ENCODE peak calls at places on chromosomes 12 and 14, in four cellular contexts. One of them, this sample, is unnamed.

GRCh38 chr14:66610154-66610563 is 102.2 kb downstream of the GPHN start:
- DNase-seq in transverse colon: no peak
- DNase-seq in A549: peak
- DNase-seq in mesenchymal stem cell: peak
- DNase-seq in this sample: no peak

GRCh38 chr12:26125451-26126339 is 858 bp upstream of the BHLHE41 start:
- DNase-seq in transverse colon: peak
- DNase-seq in A549: peak
- DNase-seq in mesenchymal stem cell: peak
- DNase-seq in this sample: peak

GRCh38 chr12:49809369-49810158 is 18.6 kb downstream of the NCKAP5L start:
- DNase-seq in transverse colon: no peak
- DNase-seq in A549: no peak
- DNase-seq in mesenchymal stem cell: peak
- DNase-seq in this sample: peak

GRCh38 chr14:96103075-96103474 is 63.9 kb downstream of the C14orf132 start:
- DNase-seq in transverse colon: no peak
- DNase-seq in A549: no peak
- DNase-seq in mesenchymal stem cell: no peak
- DNase-seq in this sample: no peak

GRCh38 chr14:103561381-103562134 is 899 bp downstream of the BAG5 start:
- DNase-seq in transverse colon: no peak
- DNase-seq in A549: no peak
- DNase-seq in mesenchymal stem cell: peak
- DNase-seq in this sample: peak

GRCh38 chr14:36207500-36207899 is 31.0 kb upstream of the PTCSC3 start:
- DNase-seq in transverse colon: no peak
- DNase-seq in A549: peak
- DNase-seq in mesenchymal stem cell: no peak
- DNase-seq in this sample: no peak

GRCh38 chr12:78191611-78192010 is 360.9 kb downstream of the NAV3 start:
- DNase-seq in transverse colon: no peak
- DNase-seq in A549: no peak
- DNase-seq in mesenchymal stem cell: no peak
- DNase-seq in this sample: no peak

GRCh38 chr12:45290218-45290609 is 74.3 kb downstream of the ANO6 start:
- DNase-seq in transverse colon: no peak
- DNase-seq in A549: peak
- DNase-seq in mesenchymal stem cell: peak
- DNase-seq in this sample: no peak

GRCh38 chr14:99395904-99396530 is 84.6 kb downstream of the SETD3 start:
- DNase-seq in transverse colon: no peak
- DNase-seq in A549: no peak
- DNase-seq in mesenchymal stem cell: peak
- DNase-seq in this sample: no peak

GRCh38 chr14:72665259-72665658 is 228.6 kb downstream of the DPF3 start:
- DNase-seq in transverse colon: no peak
- DNase-seq in A549: peak
- DNase-seq in mesenchymal stem cell: peak
- DNase-seq in this sample: peak

GRCh38 chr14:102931580-102932285 is 9.3 kb downstream of the AMN start:
- DNase-seq in transverse colon: no peak
- DNase-seq in A549: no peak
- DNase-seq in mesenchymal stem cell: no peak
- DNase-seq in this sample: no peak

GRCh38 chr12:30691122-30691879 is 4.4 kb downstream of the IPO8 start:
- DNase-seq in transverse colon: no peak
- DNase-seq in A549: peak
- DNase-seq in mesenchymal stem cell: peak
- DNase-seq in this sample: peak

GRCh38 chr12:49244161-49244560 is 20.7 kb upstream of the TUBA1C start:
- DNase-seq in transverse colon: no peak
- DNase-seq in A549: no peak
- DNase-seq in mesenchymal stem cell: peak
- DNase-seq in this sample: peak

GRCh38 chr14:100106260-100106659 is 41.0 kb downstream of the EVL start:
- DNase-seq in transverse colon: no peak
- DNase-seq in A549: no peak
- DNase-seq in mesenchymal stem cell: no peak
- DNase-seq in this sample: no peak

GRCh38 chr12:94384030-94384429 is 75.6 kb downstream of the CEP83 start:
- DNase-seq in transverse colon: no peak
- DNase-seq in A549: no peak
- DNase-seq in mesenchymal stem cell: no peak
- DNase-seq in this sample: no peak

GRCh38 chr12:17215754-17216153 is 609.8 kb upstream of the LMO3 start:
- DNase-seq in transverse colon: no peak
- DNase-seq in A549: peak
- DNase-seq in mesenchymal stem cell: no peak
- DNase-seq in this sample: no peak

GRCh38 chr12:85569261-85569660 is 266.9 kb downstream of the RASSF9 start:
- DNase-seq in transverse colon: no peak
- DNase-seq in A549: no peak
- DNase-seq in mesenchymal stem cell: no peak
- DNase-seq in this sample: no peak

GRCh38 chr12:91127751-91128150 is 16.5 kb upstream of the LUM start:
- DNase-seq in transverse colon: no peak
- DNase-seq in A549: peak
- DNase-seq in mesenchymal stem cell: peak
- DNase-seq in this sample: no peak

GRCh38 chr14:72049462-72049861 is 117.2 kb downstream of the RGS6 start:
- DNase-seq in transverse colon: no peak
- DNase-seq in A549: no peak
- DNase-seq in mesenchymal stem cell: no peak
- DNase-seq in this sample: no peak

GRCh38 chr12:70444903-70445302 is 78.8 kb downstream of the KCNMB4 start:
- DNase-seq in transverse colon: no peak
- DNase-seq in A549: no peak
- DNase-seq in mesenchymal stem cell: no peak
- DNase-seq in this sample: no peak

GRCh38 chr14:30906752-30907658 is 32.6 kb downstream of the COCH start:
- DNase-seq in transverse colon: no peak
- DNase-seq in A549: peak
- DNase-seq in mesenchymal stem cell: peak
- DNase-seq in this sample: no peak

GRCh38 chr12:70683976-70684375 is 46.7 kb upstream of the PTPRB start:
- DNase-seq in transverse colon: no peak
- DNase-seq in A549: no peak
- DNase-seq in mesenchymal stem cell: no peak
- DNase-seq in this sample: no peak

GRCh38 chr14:101230161-101230850 is 326.8 kb upstream of the RTL1 start:
- DNase-seq in transverse colon: no peak
- DNase-seq in A549: peak
- DNase-seq in mesenchymal stem cell: no peak
- DNase-seq in this sample: no peak

GRCh38 chr14:88868558-88869159 is 44.2 kb downstream of the TTC8 start:
- DNase-seq in transverse colon: no peak
- DNase-seq in A549: peak
- DNase-seq in mesenchymal stem cell: no peak
- DNase-seq in this sample: no peak

GRCh38 chr12:87930652-87931051 is 98.5 kb downstream of the C12orf50 start:
- DNase-seq in transverse colon: no peak
- DNase-seq in A549: no peak
- DNase-seq in mesenchymal stem cell: no peak
- DNase-seq in this sample: no peak

GRCh38 chr14:104580961-104581360 is 1.4 kb downstream of the C14orf180 start:
- DNase-seq in transverse colon: peak
- DNase-seq in A549: no peak
- DNase-seq in mesenchymal stem cell: no peak
- DNase-seq in this sample: no peak

GRCh38 chr12:76782440-76782996 is 18.6 kb downstream of the ZDHHC17 start:
- DNase-seq in transverse colon: no peak
- DNase-seq in A549: no peak
- DNase-seq in mesenchymal stem cell: peak
- DNase-seq in this sample: no peak

GRCh38 chr12:2408262-2408661 is 355.5 kb downstream of the CACNA1C start:
- DNase-seq in transverse colon: no peak
- DNase-seq in A549: no peak
- DNase-seq in mesenchymal stem cell: no peak
- DNase-seq in this sample: no peak
- H3K4me3 ChIP-seq in transverse colon: no peak
- H3K4me3 ChIP-seq in A549: no peak
- H3K4me3 ChIP-seq in mesenchymal stem cell: no peak
- H3K4me3 ChIP-seq in this sample: no peak

GRCh38 chr12:62436164-62436503 is 30.5 kb upstream of the MON2 start:
- DNase-seq in transverse colon: no peak
- DNase-seq in A549: no peak
- DNase-seq in mesenchymal stem cell: no peak
- DNase-seq in this sample: no peak
- H3K4me3 ChIP-seq in transverse colon: no peak
- H3K4me3 ChIP-seq in A549: no peak
- H3K4me3 ChIP-seq in mesenchymal stem cell: no peak
- H3K4me3 ChIP-seq in this sample: no peak

GRCh38 chr14:90511252-90511651 is 114.4 kb downstream of the CALM1 start:
- DNase-seq in transverse colon: no peak
- DNase-seq in A549: no peak
- DNase-seq in mesenchymal stem cell: no peak
- DNase-seq in this sample: no peak

GRCh38 chr14:90511795-90512331 is 115.0 kb downstream of the CALM1 start:
- DNase-seq in transverse colon: no peak
- DNase-seq in A549: no peak
- DNase-seq in mesenchymal stem cell: no peak
- DNase-seq in this sample: no peak

GRCh38 chr14:90514015-90514398 is 117.2 kb downstream of the CALM1 start:
- DNase-seq in transverse colon: peak
- DNase-seq in A549: no peak
- DNase-seq in mesenchymal stem cell: no peak
- DNase-seq in this sample: no peak

GRCh38 chr14:90513151-90514014 is 116.6 kb downstream of the CALM1 start:
- DNase-seq in transverse colon: peak
- DNase-seq in A549: peak
- DNase-seq in mesenchymal stem cell: peak
- DNase-seq in this sample: no peak

GRCh38 chr14:90512332-90512951 is 115.6 kb downstream of the CALM1 start:
- DNase-seq in transverse colon: peak
- DNase-seq in A549: no peak
- DNase-seq in mesenchymal stem cell: no peak
- DNase-seq in this sample: no peak
- H3K4me3 ChIP-seq in transverse colon: no peak
- H3K4me3 ChIP-seq in A549: no peak
- H3K4me3 ChIP-seq in mesenchymal stem cell: no peak
- H3K4me3 ChIP-seq in this sample: no peak

GRCh38 chr14:75851574-75851866 is 130.3 kb downstream of the TGFB3 start:
- DNase-seq in transverse colon: no peak
- DNase-seq in A549: no peak
- DNase-seq in mesenchymal stem cell: no peak
- DNase-seq in this sample: no peak
- H3K4me3 ChIP-seq in transverse colon: no peak
- H3K4me3 ChIP-seq in A549: no peak
- H3K4me3 ChIP-seq in mesenchymal stem cell: no peak
- H3K4me3 ChIP-seq in this sample: no peak

DNA sequence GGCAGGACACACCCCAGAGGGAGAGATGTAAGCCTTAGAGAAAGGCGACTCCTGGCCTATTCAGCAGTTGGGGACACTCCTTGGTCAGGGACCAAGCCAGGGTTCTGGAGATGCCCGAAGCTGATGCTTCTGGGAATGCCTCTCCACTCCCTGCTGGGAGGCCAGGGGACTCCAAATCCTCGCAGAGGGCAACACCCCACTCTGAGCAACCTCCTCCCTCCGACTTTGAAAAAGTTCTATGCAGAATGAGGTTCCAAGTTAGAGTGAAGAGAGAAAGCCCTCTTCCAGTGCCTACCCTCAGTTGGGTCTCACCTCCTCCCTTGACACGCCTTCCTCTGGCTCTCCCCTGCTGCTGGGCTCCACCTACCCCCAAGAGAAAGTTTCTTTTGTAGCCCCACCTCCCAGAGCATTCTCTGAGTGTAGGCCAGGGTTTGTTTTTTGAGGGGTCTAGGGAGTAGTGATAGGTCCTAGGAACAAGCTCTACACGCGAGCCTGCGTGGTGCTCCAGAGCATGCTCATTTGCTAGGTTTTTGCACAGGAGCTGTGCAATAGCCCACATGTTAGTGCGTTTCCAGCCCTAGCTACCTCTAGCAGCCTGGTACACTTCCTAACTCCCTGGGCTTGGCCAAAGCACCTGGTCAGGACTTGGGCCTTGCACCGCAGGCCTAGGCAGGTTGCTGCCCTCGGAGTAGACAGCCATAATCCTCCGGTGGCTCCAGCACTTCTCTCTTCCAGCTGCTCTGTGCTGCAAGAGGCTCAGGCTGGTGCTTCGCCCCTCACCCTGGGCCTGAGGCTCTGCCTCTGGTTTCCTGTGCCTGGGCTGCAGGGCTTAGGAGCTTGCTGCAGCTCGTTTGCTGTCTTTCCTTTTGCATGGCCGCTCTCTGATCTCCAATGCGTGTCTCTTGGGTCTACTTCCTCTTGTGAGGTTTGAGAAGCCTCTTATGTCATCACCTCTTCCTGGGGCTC is 590 bp upstream of the CEBPE start:
- DNase-seq in transverse colon: no peak
- DNase-seq in A549: no peak
- DNase-seq in mesenchymal stem cell: no peak
- DNase-seq in this sample: no peak
- H3K4me3 ChIP-seq in transverse colon: no peak
- H3K4me3 ChIP-seq in A549: no peak
- H3K4me3 ChIP-seq in mesenchymal stem cell: no peak
- H3K4me3 ChIP-seq in this sample: no peak

GRCh38 chr12:121059031-121059898 is 20.2 kb upstream of the OASL start:
- DNase-seq in transverse colon: no peak
- DNase-seq in A549: no peak
- DNase-seq in mesenchymal stem cell: no peak
- DNase-seq in this sample: peak

GRCh38 chr12:121060149-121061001 is 21.3 kb upstream of the OASL start:
- DNase-seq in transverse colon: peak
- DNase-seq in A549: peak
- DNase-seq in mesenchymal stem cell: peak
- DNase-seq in this sample: peak

GRCh38 chr12:121053706-121054105 is 14.7 kb upstream of the OASL start:
- DNase-seq in transverse colon: no peak
- DNase-seq in A549: no peak
- DNase-seq in mesenchymal stem cell: no peak
- DNase-seq in this sample: no peak

GRCh38 chr12:121061831-121062230 is 22.8 kb upstream of the OASL start:
- DNase-seq in transverse colon: no peak
- DNase-seq in A549: peak
- DNase-seq in mesenchymal stem cell: peak
- DNase-seq in this sample: peak

DNA sequence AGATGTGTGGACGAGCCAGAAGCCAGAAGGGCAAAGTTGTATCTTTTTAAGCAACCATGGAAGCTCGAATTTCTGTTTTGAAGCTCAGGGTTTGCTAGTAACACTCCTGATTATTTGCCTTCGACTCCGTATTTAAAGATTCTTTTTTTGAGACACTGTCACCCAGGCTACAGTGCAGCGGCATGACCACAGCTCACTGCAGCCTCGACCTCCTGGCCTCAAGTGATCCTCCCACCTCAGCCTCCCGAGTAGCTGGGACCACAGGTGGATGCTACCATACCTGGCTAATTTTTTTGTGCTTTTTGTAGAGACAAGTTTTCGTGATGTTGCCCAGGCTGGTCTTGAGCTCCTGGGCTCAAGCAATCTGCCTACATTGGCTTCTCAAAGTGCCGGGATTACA is 18.7 kb upstream of the OASL start:
- DNase-seq in transverse colon: no peak
- DNase-seq in A549: no peak
- DNase-seq in mesenchymal stem cell: no peak
- DNase-seq in this sample: peak
- H3K4me3 ChIP-seq in transverse colon: no peak
- H3K4me3 ChIP-seq in A549: no peak
- H3K4me3 ChIP-seq in mesenchymal stem cell: no peak
- H3K4me3 ChIP-seq in this sample: no peak

This sample was measured in SJSA1.